ENCODE peak calls at places on chromosomes 1 and 21, in six cellular contexts. R is ovary, I is H9, E is astrocyte of the spinal cord, X is GM12864, V is tibial artery. Z is an unnamed sample.

GRCh38 chr21:27108228-27108627 is 141.3 kb upstream of the ADAMTS5 start:
- DNase-seq in X (no peak), E (no peak), R (no peak), I (no peak), V (no peak), Z (no peak)

GRCh38 chr1:92817986-92818764 is 13.7 kb upstream of the RPL5 start:
- DNase-seq in I (peak), V (no peak), E (no peak), X (no peak), R (no peak), Z (peak)

GRCh38 chr1:100449477-100449876 is 88.5 kb upstream of the GPR88 start:
- DNase-seq in I (no peak), X (no peak), E (no peak), R (no peak), V (no peak), Z (no peak)

GRCh38 chr1:40350391-40350790 is 23.1 kb upstream of the SMAP2 start:
- DNase-seq in V (no peak), E (no peak), R (no peak), I (no peak), X (no peak), Z (no peak)

GRCh38 chr1:67013573-67013972 is 40.4 kb downstream of the SLC35D1 start:
- DNase-seq in X (no peak), V (no peak), R (no peak), I (no peak), E (peak), Z (no peak)

GRCh38 chr1:165928075-165928731 is 100.8 kb downstream of the UCK2 start:
- DNase-seq in R (no peak), E (peak), I (peak), V (no peak), X (peak), Z (peak)

GRCh38 chr1:225483818-225484656 is 56.2 kb upstream of the LBR start:
- DNase-seq in I (peak), R (no peak), E (no peak), X (no peak), V (peak), Z (no peak)

GRCh38 chr1:9289724-9290493 is 2.8 kb upstream of the SPSB1 start:
- DNase-seq in I (no peak), E (peak), X (no peak), V (peak), R (peak), Z (no peak)

GRCh38 chr1:231153726-231154125 is 8.1 kb upstream of the TRIM67 start:
- DNase-seq in R (no peak), X (no peak), E (no peak), I (no peak), V (no peak), Z (no peak)

GRCh38 chr1:193355179-193355578 is 168.8 kb upstream of the B3GALT2 start:
- DNase-seq in V (no peak), X (no peak), I (no peak), E (no peak), R (no peak), Z (no peak)

GRCh38 chr1:60573121-60573520 is 499.6 kb upstream of the C1orf87 start:
- DNase-seq in R (no peak), X (no peak), E (peak), I (no peak), V (no peak), Z (no peak)

GRCh38 chr1:30892671-30893073 is 15.9 kb downstream of the SDC3 start:
- DNase-seq in E (no peak), R (no peak), X (no peak), I (no peak), V (no peak), Z (no peak)

GRCh38 chr1:85576642-85577420 is 3.7 kb upstream of the CCN1 start:
- DNase-seq in V (peak), E (peak), R (peak), X (no peak), I (peak), Z (peak)

GRCh38 chr1:103514920-103515503 is 10.5 kb upstream of the RNPC3 start:
- DNase-seq in X (peak), E (peak), I (no peak), V (no peak), R (no peak), Z (peak)

DNA sequence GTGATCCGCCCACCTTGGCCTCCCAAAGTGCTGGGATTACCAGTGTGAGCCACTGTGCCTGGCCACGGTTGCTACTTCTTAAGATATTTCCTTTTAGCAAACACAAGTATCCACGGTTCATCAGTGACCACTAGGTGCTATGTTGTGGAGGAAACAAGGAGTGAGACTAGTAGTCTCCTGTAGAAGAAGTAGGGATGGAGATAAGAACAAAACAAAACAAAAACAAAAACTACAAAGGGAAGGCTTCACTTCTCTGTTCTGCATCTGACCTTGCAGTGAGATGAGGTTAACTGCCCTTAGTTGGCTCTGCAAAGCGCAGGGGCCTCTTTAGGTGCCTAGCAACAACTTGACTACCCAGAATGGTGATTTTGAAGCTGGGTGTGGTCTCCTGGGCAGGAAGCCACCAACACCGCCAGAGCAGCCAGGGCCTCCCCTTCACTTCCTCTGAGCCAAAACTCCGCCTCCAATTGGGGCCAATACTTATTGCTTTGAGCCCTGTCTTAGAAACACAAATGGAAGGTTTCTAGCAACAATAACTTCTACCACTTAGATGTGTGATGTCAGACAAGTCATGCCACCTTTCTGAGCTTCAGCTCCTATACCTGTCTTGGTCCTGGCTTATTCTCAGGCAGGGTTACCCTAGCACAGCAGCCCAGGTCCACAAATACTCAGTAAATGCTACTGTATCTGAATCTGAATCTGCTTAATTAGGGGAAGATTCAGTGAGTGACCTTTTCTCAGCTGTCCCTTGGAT is 12.7 kb upstream of the CDC42 start:
- DNase-seq in E (peak), X (peak), I (peak), R (peak), V (no peak), Z (peak)
- TF ChIP-seq CTCF in E (no peak), X (peak), I (peak), R (no peak), V (no peak), Z (no peak)

DNA sequence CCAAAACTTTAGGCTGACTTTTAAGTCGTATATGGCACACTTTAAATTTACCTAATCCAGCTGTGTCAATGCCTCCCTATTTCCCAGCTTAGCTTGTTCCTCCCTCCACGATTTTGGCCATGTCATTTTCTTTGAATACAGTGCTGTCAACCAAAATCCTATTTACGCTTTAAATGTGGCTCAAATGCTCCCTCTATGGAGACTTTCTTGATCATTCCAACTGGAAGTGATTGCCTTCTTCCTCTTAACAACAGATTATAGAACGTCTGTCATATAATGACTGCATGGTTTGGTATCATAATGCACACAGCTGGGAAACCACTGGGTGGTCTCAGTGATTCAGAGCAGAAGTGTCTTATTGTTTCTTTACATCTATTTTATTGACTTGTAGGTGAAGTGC is 18.9 kb upstream of the BATF3 start:
- DNase-seq in E (peak), R (no peak), X (no peak), I (no peak), V (no peak), Z (no peak)
- TF ChIP-seq CTCF in E (peak), R (no peak), X (no peak), I (peak), V (no peak), Z (no peak)

DNA sequence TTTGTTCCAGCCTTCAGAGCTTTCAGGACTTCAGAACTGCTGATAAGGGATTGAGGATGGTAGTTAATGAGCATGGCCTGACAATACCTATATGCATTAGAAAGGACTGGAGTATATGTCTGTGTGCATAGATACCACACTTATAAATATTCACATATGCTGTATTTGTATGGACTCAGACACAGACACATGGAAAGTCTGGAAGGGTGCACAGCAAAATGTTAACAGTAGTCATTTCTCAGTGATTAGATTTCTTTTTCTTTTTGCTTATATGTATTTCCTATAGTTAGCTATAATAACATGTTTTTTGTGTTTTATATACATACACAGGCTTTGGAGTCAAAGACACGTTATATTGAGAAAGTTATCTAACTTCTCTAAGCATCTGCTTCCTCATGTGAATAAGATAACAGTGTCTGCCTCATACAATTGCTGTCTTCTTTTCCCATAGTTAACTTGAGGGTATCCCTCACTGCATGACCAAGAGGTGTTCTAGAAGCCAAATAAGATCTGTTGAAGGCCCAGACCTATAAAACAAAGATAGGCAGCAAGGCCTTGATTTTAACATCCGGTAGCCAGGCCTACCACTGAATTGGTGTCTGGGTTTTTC is 31.3 kb downstream of the INPP5B start:
- DNase-seq in R (no peak), X (no peak), V (no peak), E (no peak), I (no peak), Z (no peak)
- TF ChIP-seq CTCF in R (no peak), X (no peak), V (no peak), E (no peak), I (no peak), Z (no peak)

DNA sequence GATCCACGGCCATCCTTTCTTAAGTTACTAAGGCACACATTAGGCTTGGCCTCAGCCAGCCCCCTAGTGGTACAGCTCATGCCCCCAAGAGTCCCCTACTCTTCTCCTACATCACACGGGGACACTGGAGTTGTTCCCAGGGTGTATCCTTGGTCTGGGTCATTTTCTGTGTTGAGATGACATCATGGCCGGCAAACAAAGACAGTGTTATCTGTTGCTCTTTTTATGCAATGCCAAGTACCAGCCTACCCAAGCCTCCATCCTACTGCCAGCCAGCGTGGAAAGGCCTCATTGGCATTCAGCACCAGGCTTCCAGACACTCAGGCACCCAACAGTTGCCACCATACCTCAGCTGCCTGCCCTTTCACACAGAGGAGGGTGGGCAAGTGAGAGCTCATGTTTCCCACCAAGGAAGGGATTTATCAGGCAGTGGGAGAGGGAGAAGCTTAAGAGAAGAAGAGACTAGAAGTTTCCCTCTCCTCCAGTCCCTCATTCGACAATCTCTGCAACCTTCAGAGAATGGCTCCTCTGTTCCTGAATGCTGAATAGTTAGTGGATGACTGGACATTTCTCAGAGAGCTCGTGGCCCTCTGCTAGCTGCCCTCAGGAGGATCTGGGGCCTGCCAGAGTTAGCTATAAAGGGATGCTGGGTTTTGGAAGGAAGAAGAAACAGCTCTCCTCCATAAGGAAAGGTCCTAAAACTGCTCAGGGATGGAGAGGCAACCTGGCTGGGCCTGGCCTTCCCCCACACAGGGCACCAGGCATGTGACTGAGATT is 17.7 kb downstream of the CBR1 start:
- DNase-seq in E (no peak), X (no peak), V (no peak), R (no peak), I (peak), Z (no peak)
- TF ChIP-seq CTCF in E (peak), X (peak), V (no peak), R (no peak), I (peak), Z (no peak)

GRCh38 chr1:156616463-156616862 is 2.8 kb upstream of the HAPLN2 start:
- DNase-seq in E (peak), I (no peak), X (no peak), V (peak), R (no peak), Z (no peak)
- TF ChIP-seq CTCF in E (no peak), I (no peak), X (no peak), V (no peak), R (no peak), Z (no peak)

Z was measured in GM13976.